ENCODE peak calls at places on chromosomes 12 and 14, in ten cellular contexts. One of them, this sample, is unnamed.

GRCh38 chr12:95626854-95627253 is 75.6 kb upstream of the USP44 start:
- DNase-seq in T-helper 17 cell: no peak
- DNase-seq in H54: no peak
- DNase-seq in HEK293T: no peak
- DNase-seq in stimulated activated CD4-positive, alpha-beta T cell treated with anti-CD3 and anti-CD28 coated beads, Interleukin-15, amount 100 ng/mL, for 1 hour: no peak
- DNase-seq in dorsolateral prefrontal cortex: no peak
- DNase-seq in upper lobe of right lung: no peak
- DNase-seq in anterior cingulate cortex: no peak
- DNase-seq in mucosa of descending colon: no peak
- DNase-seq in memory B cell: no peak
- DNase-seq in this sample: no peak

GRCh38 chr14:101332281-101332680 is 229.0 kb upstream of the DIO3 start:
- DNase-seq in T-helper 17 cell: no peak
- DNase-seq in H54: no peak
- DNase-seq in HEK293T: no peak
- DNase-seq in stimulated activated CD4-positive, alpha-beta T cell treated with anti-CD3 and anti-CD28 coated beads, Interleukin-15, amount 100 ng/mL, for 1 hour: no peak
- DNase-seq in dorsolateral prefrontal cortex: no peak
- DNase-seq in upper lobe of right lung: no peak
- DNase-seq in anterior cingulate cortex: no peak
- DNase-seq in mucosa of descending colon: no peak
- DNase-seq in memory B cell: no peak
- DNase-seq in this sample: no peak

GRCh38 chr12:452667-453210 is 7.0 kb upstream of the B4GALNT3 start:
- DNase-seq in T-helper 17 cell: peak
- DNase-seq in H54: no peak
- DNase-seq in HEK293T: no peak
- DNase-seq in stimulated activated CD4-positive, alpha-beta T cell treated with anti-CD3 and anti-CD28 coated beads, Interleukin-15, amount 100 ng/mL, for 1 hour: peak
- DNase-seq in dorsolateral prefrontal cortex: no peak
- DNase-seq in upper lobe of right lung: peak
- DNase-seq in anterior cingulate cortex: no peak
- DNase-seq in mucosa of descending colon: peak
- DNase-seq in memory B cell: peak
- DNase-seq in this sample: no peak

GRCh38 chr12:64666054-64666914 is 56.0 kb downstream of the RASSF3 start:
- DNase-seq in T-helper 17 cell: no peak
- DNase-seq in H54: no peak
- DNase-seq in HEK293T: no peak
- DNase-seq in stimulated activated CD4-positive, alpha-beta T cell treated with anti-CD3 and anti-CD28 coated beads, Interleukin-15, amount 100 ng/mL, for 1 hour: no peak
- DNase-seq in dorsolateral prefrontal cortex: no peak
- DNase-seq in upper lobe of right lung: no peak
- DNase-seq in anterior cingulate cortex: no peak
- DNase-seq in mucosa of descending colon: no peak
- DNase-seq in memory B cell: no peak
- DNase-seq in this sample: no peak

GRCh38 chr14:53924754-53925153 is 31.9 kb downstream of the BMP4 start:
- DNase-seq in T-helper 17 cell: no peak
- DNase-seq in H54: no peak
- DNase-seq in HEK293T: no peak
- DNase-seq in stimulated activated CD4-positive, alpha-beta T cell treated with anti-CD3 and anti-CD28 coated beads, Interleukin-15, amount 100 ng/mL, for 1 hour: no peak
- DNase-seq in dorsolateral prefrontal cortex: no peak
- DNase-seq in upper lobe of right lung: no peak
- DNase-seq in anterior cingulate cortex: no peak
- DNase-seq in mucosa of descending colon: no peak
- DNase-seq in memory B cell: no peak
- DNase-seq in this sample: no peak

GRCh38 chr14:80988742-80989429 is 33.5 kb downstream of the TSHR start:
- DNase-seq in T-helper 17 cell: no peak
- DNase-seq in H54: no peak
- DNase-seq in HEK293T: no peak
- DNase-seq in stimulated activated CD4-positive, alpha-beta T cell treated with anti-CD3 and anti-CD28 coated beads, Interleukin-15, amount 100 ng/mL, for 1 hour: no peak
- DNase-seq in dorsolateral prefrontal cortex: no peak
- DNase-seq in upper lobe of right lung: no peak
- DNase-seq in anterior cingulate cortex: no peak
- DNase-seq in mucosa of descending colon: no peak
- DNase-seq in memory B cell: no peak
- DNase-seq in this sample: no peak

GRCh38 chr12:90682398-90682797 is 272.6 kb downstream of the CCER1 start:
- DNase-seq in T-helper 17 cell: no peak
- DNase-seq in H54: no peak
- DNase-seq in HEK293T: no peak
- DNase-seq in stimulated activated CD4-positive, alpha-beta T cell treated with anti-CD3 and anti-CD28 coated beads, Interleukin-15, amount 100 ng/mL, for 1 hour: no peak
- DNase-seq in dorsolateral prefrontal cortex: no peak
- DNase-seq in upper lobe of right lung: no peak
- DNase-seq in anterior cingulate cortex: no peak
- DNase-seq in mucosa of descending colon: no peak
- DNase-seq in memory B cell: no peak
- DNase-seq in this sample: no peak

GRCh38 chr12:26939953-26940352 is 1.7 kb downstream of the FGFR1OP2 start:
- DNase-seq in T-helper 17 cell: no peak
- DNase-seq in H54: no peak
- DNase-seq in HEK293T: no peak
- DNase-seq in stimulated activated CD4-positive, alpha-beta T cell treated with anti-CD3 and anti-CD28 coated beads, Interleukin-15, amount 100 ng/mL, for 1 hour: no peak
- DNase-seq in dorsolateral prefrontal cortex: no peak
- DNase-seq in upper lobe of right lung: no peak
- DNase-seq in anterior cingulate cortex: no peak
- DNase-seq in mucosa of descending colon: no peak
- DNase-seq in memory B cell: no peak
- DNase-seq in this sample: no peak

GRCh38 chr12:69846976-69847375 is 21.9 kb downstream of the MYRFL start:
- DNase-seq in T-helper 17 cell: no peak
- DNase-seq in H54: no peak
- DNase-seq in HEK293T: no peak
- DNase-seq in stimulated activated CD4-positive, alpha-beta T cell treated with anti-CD3 and anti-CD28 coated beads, Interleukin-15, amount 100 ng/mL, for 1 hour: no peak
- DNase-seq in dorsolateral prefrontal cortex: no peak
- DNase-seq in upper lobe of right lung: no peak
- DNase-seq in anterior cingulate cortex: no peak
- DNase-seq in mucosa of descending colon: no peak
- DNase-seq in memory B cell: no peak
- DNase-seq in this sample: no peak

GRCh38 chr14:44945264-44945663 is 16.5 kb downstream of the KLHL28 start:
- DNase-seq in T-helper 17 cell: no peak
- DNase-seq in H54: no peak
- DNase-seq in HEK293T: no peak
- DNase-seq in stimulated activated CD4-positive, alpha-beta T cell treated with anti-CD3 and anti-CD28 coated beads, Interleukin-15, amount 100 ng/mL, for 1 hour: no peak
- DNase-seq in dorsolateral prefrontal cortex: no peak
- DNase-seq in upper lobe of right lung: no peak
- DNase-seq in anterior cingulate cortex: no peak
- DNase-seq in mucosa of descending colon: no peak
- DNase-seq in memory B cell: no peak
- DNase-seq in this sample: no peak

GRCh38 chr14:77714926-77715325 is 7.0 kb downstream of the SLIRP start:
- DNase-seq in T-helper 17 cell: no peak
- DNase-seq in H54: no peak
- DNase-seq in HEK293T: no peak
- DNase-seq in stimulated activated CD4-positive, alpha-beta T cell treated with anti-CD3 and anti-CD28 coated beads, Interleukin-15, amount 100 ng/mL, for 1 hour: no peak
- DNase-seq in dorsolateral prefrontal cortex: no peak
- DNase-seq in upper lobe of right lung: no peak
- DNase-seq in anterior cingulate cortex: no peak
- DNase-seq in mucosa of descending colon: no peak
- DNase-seq in memory B cell: no peak
- DNase-seq in this sample: no peak

GRCh38 chr14:63465347-63465746 is 77.8 kb downstream of the PPP2R5E start:
- DNase-seq in T-helper 17 cell: no peak
- DNase-seq in H54: no peak
- DNase-seq in HEK293T: no peak
- DNase-seq in stimulated activated CD4-positive, alpha-beta T cell treated with anti-CD3 and anti-CD28 coated beads, Interleukin-15, amount 100 ng/mL, for 1 hour: no peak
- DNase-seq in dorsolateral prefrontal cortex: no peak
- DNase-seq in upper lobe of right lung: no peak
- DNase-seq in anterior cingulate cortex: no peak
- DNase-seq in mucosa of descending colon: no peak
- DNase-seq in memory B cell: no peak
- DNase-seq in this sample: no peak

GRCh38 chr12:38771871-38772270 is 133.5 kb downstream of the CPNE8 start:
- DNase-seq in T-helper 17 cell: no peak
- DNase-seq in H54: no peak
- DNase-seq in HEK293T: no peak
- DNase-seq in stimulated activated CD4-positive, alpha-beta T cell treated with anti-CD3 and anti-CD28 coated beads, Interleukin-15, amount 100 ng/mL, for 1 hour: no peak
- DNase-seq in dorsolateral prefrontal cortex: no peak
- DNase-seq in upper lobe of right lung: no peak
- DNase-seq in anterior cingulate cortex: no peak
- DNase-seq in mucosa of descending colon: no peak
- DNase-seq in memory B cell: no peak
- DNase-seq in this sample: no peak

GRCh38 chr14:69990319-69990718 is 111.1 kb downstream of the SMOC1 start:
- DNase-seq in T-helper 17 cell: no peak
- DNase-seq in H54: no peak
- DNase-seq in HEK293T: no peak
- DNase-seq in stimulated activated CD4-positive, alpha-beta T cell treated with anti-CD3 and anti-CD28 coated beads, Interleukin-15, amount 100 ng/mL, for 1 hour: no peak
- DNase-seq in dorsolateral prefrontal cortex: no peak
- DNase-seq in upper lobe of right lung: no peak
- DNase-seq in anterior cingulate cortex: no peak
- DNase-seq in mucosa of descending colon: no peak
- DNase-seq in memory B cell: no peak
- DNase-seq in this sample: no peak

GRCh38 chr12:99618657-99619056 is 28.9 kb upstream of the GARIN6 start:
- DNase-seq in T-helper 17 cell: no peak
- DNase-seq in H54: no peak
- DNase-seq in HEK293T: no peak
- DNase-seq in stimulated activated CD4-positive, alpha-beta T cell treated with anti-CD3 and anti-CD28 coated beads, Interleukin-15, amount 100 ng/mL, for 1 hour: no peak
- DNase-seq in dorsolateral prefrontal cortex: no peak
- DNase-seq in upper lobe of right lung: no peak
- DNase-seq in anterior cingulate cortex: no peak
- DNase-seq in mucosa of descending colon: no peak
- DNase-seq in memory B cell: no peak
- DNase-seq in this sample: no peak

GRCh38 chr12:44154128-44154527 is 318.2 kb downstream of the TMEM117 start:
- DNase-seq in T-helper 17 cell: no peak
- DNase-seq in H54: no peak
- DNase-seq in HEK293T: no peak
- DNase-seq in stimulated activated CD4-positive, alpha-beta T cell treated with anti-CD3 and anti-CD28 coated beads, Interleukin-15, amount 100 ng/mL, for 1 hour: no peak
- DNase-seq in dorsolateral prefrontal cortex: no peak
- DNase-seq in upper lobe of right lung: no peak
- DNase-seq in anterior cingulate cortex: no peak
- DNase-seq in mucosa of descending colon: no peak
- DNase-seq in memory B cell: no peak
- DNase-seq in this sample: no peak

GRCh38 chr14:45249847-45250575 is 3.0 kb downstream of the MIS18BP1 start:
- DNase-seq in T-helper 17 cell: no peak
- DNase-seq in H54: no peak
- DNase-seq in HEK293T: no peak
- DNase-seq in stimulated activated CD4-positive, alpha-beta T cell treated with anti-CD3 and anti-CD28 coated beads, Interleukin-15, amount 100 ng/mL, for 1 hour: no peak
- DNase-seq in dorsolateral prefrontal cortex: no peak
- DNase-seq in upper lobe of right lung: no peak
- DNase-seq in anterior cingulate cortex: no peak
- DNase-seq in mucosa of descending colon: no peak
- DNase-seq in memory B cell: no peak
- DNase-seq in this sample: no peak

GRCh38 chr14:36096090-36096489 is 80.4 kb downstream of the PTCSC3 start:
- DNase-seq in T-helper 17 cell: no peak
- DNase-seq in H54: no peak
- DNase-seq in HEK293T: no peak
- DNase-seq in stimulated activated CD4-positive, alpha-beta T cell treated with anti-CD3 and anti-CD28 coated beads, Interleukin-15, amount 100 ng/mL, for 1 hour: no peak
- DNase-seq in dorsolateral prefrontal cortex: no peak
- DNase-seq in upper lobe of right lung: no peak
- DNase-seq in anterior cingulate cortex: no peak
- DNase-seq in mucosa of descending colon: no peak
- DNase-seq in memory B cell: no peak
- DNase-seq in this sample: no peak

GRCh38 chr12:30823140-30823669 is 68.5 kb upstream of the CAPRIN2 start:
- DNase-seq in T-helper 17 cell: no peak
- DNase-seq in H54: no peak
- DNase-seq in HEK293T: no peak
- DNase-seq in stimulated activated CD4-positive, alpha-beta T cell treated with anti-CD3 and anti-CD28 coated beads, Interleukin-15, amount 100 ng/mL, for 1 hour: peak
- DNase-seq in dorsolateral prefrontal cortex: no peak
- DNase-seq in upper lobe of right lung: peak
- DNase-seq in anterior cingulate cortex: no peak
- DNase-seq in mucosa of descending colon: peak
- DNase-seq in memory B cell: peak
- DNase-seq in this sample: no peak

GRCh38 chr14:102316048-102316745 is 3.3 kb upstream of the ZNF839 start:
- DNase-seq in T-helper 17 cell: peak
- DNase-seq in H54: no peak
- DNase-seq in HEK293T: no peak
- DNase-seq in stimulated activated CD4-positive, alpha-beta T cell treated with anti-CD3 and anti-CD28 coated beads, Interleukin-15, amount 100 ng/mL, for 1 hour: no peak
- DNase-seq in dorsolateral prefrontal cortex: no peak
- DNase-seq in upper lobe of right lung: no peak
- DNase-seq in anterior cingulate cortex: no peak
- DNase-seq in mucosa of descending colon: no peak
- DNase-seq in memory B cell: no peak
- DNase-seq in this sample: no peak

GRCh38 chr14:54487771-54488170 is 1.0 kb downstream of the GMFB start:
- DNase-seq in T-helper 17 cell: no peak
- DNase-seq in H54: peak
- DNase-seq in HEK293T: peak
- DNase-seq in stimulated activated CD4-positive, alpha-beta T cell treated with anti-CD3 and anti-CD28 coated beads, Interleukin-15, amount 100 ng/mL, for 1 hour: no peak
- DNase-seq in dorsolateral prefrontal cortex: no peak
- DNase-seq in upper lobe of right lung: no peak
- DNase-seq in anterior cingulate cortex: no peak
- DNase-seq in mucosa of descending colon: no peak
- DNase-seq in memory B cell: no peak
- DNase-seq in this sample: no peak

GRCh38 chr12:109656681-109657262 is 56.9 kb upstream of the FAM222A start:
- DNase-seq in T-helper 17 cell: no peak
- DNase-seq in H54: no peak
- DNase-seq in HEK293T: no peak
- DNase-seq in stimulated activated CD4-positive, alpha-beta T cell treated with anti-CD3 and anti-CD28 coated beads, Interleukin-15, amount 100 ng/mL, for 1 hour: no peak
- DNase-seq in dorsolateral prefrontal cortex: no peak
- DNase-seq in upper lobe of right lung: no peak
- DNase-seq in anterior cingulate cortex: no peak
- DNase-seq in mucosa of descending colon: no peak
- DNase-seq in memory B cell: no peak
- DNase-seq in this sample: no peak

GRCh38 chr14:32377046-32377445 is 47.9 kb downstream of the AKAP6 start:
- DNase-seq in T-helper 17 cell: no peak
- DNase-seq in H54: no peak
- DNase-seq in HEK293T: no peak
- DNase-seq in stimulated activated CD4-positive, alpha-beta T cell treated with anti-CD3 and anti-CD28 coated beads, Interleukin-15, amount 100 ng/mL, for 1 hour: no peak
- DNase-seq in dorsolateral prefrontal cortex: no peak
- DNase-seq in upper lobe of right lung: no peak
- DNase-seq in anterior cingulate cortex: no peak
- DNase-seq in mucosa of descending colon: no peak
- DNase-seq in memory B cell: no peak
- DNase-seq in this sample: no peak

GRCh38 chr12:114683709-114684097 is 272 bp downstream of the TBX3 start:
- DNase-seq in T-helper 17 cell: no peak
- DNase-seq in H54: no peak
- DNase-seq in HEK293T: no peak
- DNase-seq in stimulated activated CD4-positive, alpha-beta T cell treated with anti-CD3 and anti-CD28 coated beads, Interleukin-15, amount 100 ng/mL, for 1 hour: no peak
- DNase-seq in dorsolateral prefrontal cortex: no peak
- DNase-seq in upper lobe of right lung: no peak
- DNase-seq in anterior cingulate cortex: no peak
- DNase-seq in mucosa of descending colon: no peak
- DNase-seq in memory B cell: no peak
- DNase-seq in this sample: no peak

GRCh38 chr14:101927859-101928258 is 36.5 kb upstream of the DYNC1H1 start:
- DNase-seq in T-helper 17 cell: no peak
- DNase-seq in H54: no peak
- DNase-seq in HEK293T: no peak
- DNase-seq in stimulated activated CD4-positive, alpha-beta T cell treated with anti-CD3 and anti-CD28 coated beads, Interleukin-15, amount 100 ng/mL, for 1 hour: no peak
- DNase-seq in dorsolateral prefrontal cortex: peak
- DNase-seq in upper lobe of right lung: peak
- DNase-seq in anterior cingulate cortex: no peak
- DNase-seq in mucosa of descending colon: peak
- DNase-seq in memory B cell: no peak
- DNase-seq in this sample: no peak

GRCh38 chr12:107564946-107565345 is 120.7 kb upstream of the PWP1 start:
- DNase-seq in T-helper 17 cell: no peak
- DNase-seq in H54: no peak
- DNase-seq in HEK293T: peak
- DNase-seq in stimulated activated CD4-positive, alpha-beta T cell treated with anti-CD3 and anti-CD28 coated beads, Interleukin-15, amount 100 ng/mL, for 1 hour: no peak
- DNase-seq in dorsolateral prefrontal cortex: no peak
- DNase-seq in upper lobe of right lung: no peak
- DNase-seq in anterior cingulate cortex: no peak
- DNase-seq in mucosa of descending colon: no peak
- DNase-seq in memory B cell: no peak
- DNase-seq in this sample: no peak

GRCh38 chr14:33839193-33840076 is 111.4 kb downstream of the EGLN3 start:
- DNase-seq in T-helper 17 cell: peak
- DNase-seq in H54: peak
- DNase-seq in HEK293T: peak
- DNase-seq in stimulated activated CD4-positive, alpha-beta T cell treated with anti-CD3 and anti-CD28 coated beads, Interleukin-15, amount 100 ng/mL, for 1 hour: peak
- DNase-seq in dorsolateral prefrontal cortex: no peak
- DNase-seq in upper lobe of right lung: no peak
- DNase-seq in anterior cingulate cortex: no peak
- DNase-seq in mucosa of descending colon: no peak
- DNase-seq in memory B cell: peak
- DNase-seq in this sample: no peak

This sample was measured in C1 segment of cervical spinal cord.